ENCODE peak calls at places on chromosomes 4 and X, in four cellular contexts. One of them, this sample, is unnamed.

GRCh38 chr4:6546681-6547447 is 28.1 kb upstream of the MAN2B2 start:
- DNase-seq in fibroblast of the aortic adventitia: peak
- DNase-seq in OCI-LY7: peak
- DNase-seq in fibroblast of lung: peak
- DNase-seq in this sample: peak

GRCh38 chrX:38970845-38971244 is 169.6 kb downstream of the MID1IP1 start:
- DNase-seq in fibroblast of the aortic adventitia: no peak
- DNase-seq in OCI-LY7: no peak
- DNase-seq in fibroblast of lung: no peak
- DNase-seq in this sample: no peak

GRCh38 chr4:145195167-145195952 is 15.0 kb upstream of the OTUD4 start:
- DNase-seq in fibroblast of the aortic adventitia: no peak
- DNase-seq in OCI-LY7: peak
- DNase-seq in fibroblast of lung: no peak
- DNase-seq in this sample: no peak

GRCh38 chr4:48069026-48069425 is 52.5 kb downstream of the NIPAL1 start:
- DNase-seq in fibroblast of the aortic adventitia: no peak
- DNase-seq in OCI-LY7: no peak
- DNase-seq in fibroblast of lung: no peak
- DNase-seq in this sample: no peak

GRCh38 chr4:152102184-152103000 is 341.6 kb upstream of the GATB start:
- DNase-seq in fibroblast of the aortic adventitia: peak
- DNase-seq in OCI-LY7: no peak
- DNase-seq in fibroblast of lung: peak
- DNase-seq in this sample: peak

GRCh38 chr4:137531951-137532868 is at the start of gene PCDH18:
- DNase-seq in fibroblast of the aortic adventitia: peak
- DNase-seq in OCI-LY7: no peak
- DNase-seq in fibroblast of lung: peak
- DNase-seq in this sample: peak

GRCh38 chr4:3301450-3302163 is 8.8 kb downstream of the RGS12 start:
- DNase-seq in fibroblast of the aortic adventitia: no peak
- DNase-seq in OCI-LY7: no peak
- DNase-seq in fibroblast of lung: no peak
- DNase-seq in this sample: no peak

GRCh38 chrX:41589634-41590270 is 99.0 kb upstream of the GPR34 start:
- DNase-seq in fibroblast of the aortic adventitia: peak
- DNase-seq in OCI-LY7: no peak
- DNase-seq in fibroblast of lung: peak
- DNase-seq in this sample: peak

GRCh38 chr4:41154814-41155177 is 59.5 kb downstream of the APBB2 start:
- DNase-seq in fibroblast of the aortic adventitia: no peak
- DNase-seq in OCI-LY7: no peak
- DNase-seq in fibroblast of lung: no peak
- DNase-seq in this sample: no peak

GRCh38 chr4:839675-840443 is 13.9 kb upstream of the CPLX1 start:
- DNase-seq in fibroblast of the aortic adventitia: no peak
- DNase-seq in OCI-LY7: no peak
- DNase-seq in fibroblast of lung: no peak
- DNase-seq in this sample: peak

GRCh38 chrX:129823115-129823514 is 20.6 kb downstream of the ZDHHC9 start:
- DNase-seq in fibroblast of the aortic adventitia: peak
- DNase-seq in OCI-LY7: peak
- DNase-seq in fibroblast of lung: peak
- DNase-seq in this sample: peak

GRCh38 chr4:151324449-151325319 is 721 bp downstream of the SH3D19 start:
- DNase-seq in fibroblast of the aortic adventitia: peak
- DNase-seq in OCI-LY7: no peak
- DNase-seq in fibroblast of lung: peak
- DNase-seq in this sample: peak

GRCh38 chr4:1763550-1764080 is 29.5 kb upstream of the FGFR3 start:
- DNase-seq in fibroblast of the aortic adventitia: peak
- DNase-seq in OCI-LY7: peak
- DNase-seq in fibroblast of lung: peak
- DNase-seq in this sample: peak

GRCh38 chrX:17082831-17083230 is 136.4 kb downstream of the REPS2 start:
- DNase-seq in fibroblast of the aortic adventitia: peak
- DNase-seq in OCI-LY7: peak
- DNase-seq in fibroblast of lung: peak
- DNase-seq in this sample: no peak

GRCh38 chrX:13140007-13140406 is 95.6 kb upstream of the FAM9C start:
- DNase-seq in fibroblast of the aortic adventitia: no peak
- DNase-seq in OCI-LY7: no peak
- DNase-seq in fibroblast of lung: no peak
- DNase-seq in this sample: no peak